ENCODE peak calls at places on chromosomes 12 and 14, in six cellular contexts. J is HepG2, W is GM12878, R is SK-N-SH, G is HCT116, E is K562. L is an unnamed sample.

GRCh38 chr12:88639361-88639760 is 59.1 kb upstream of the KITLG start:
- DNase-seq in J (no peak), W (no peak), R (no peak), G (no peak), E (no peak), L (no peak)

GRCh38 chr12:94798107-94798506 is 147.8 kb upstream of the TMCC3 start:
- DNase-seq in J (no peak), W (no peak), R (no peak), G (no peak), E (no peak), L (no peak)

GRCh38 chr12:16828891-16829290 is 222.9 kb upstream of the LMO3 start:
- DNase-seq in J (no peak), W (no peak), R (no peak), G (no peak), E (no peak), L (no peak)

GRCh38 chr14:100531591-100532121 is 55.6 kb downstream of the BEGAIN start:
- DNase-seq in J (no peak), W (no peak), R (peak; percentile 49), G (no peak), E (no peak), L (no peak)

GRCh38 chr12:68998036-68998435 is 65.1 kb upstream of the CPM start:
- DNase-seq in J (no peak), W (no peak), R (no peak), G (no peak), E (no peak), L (no peak)

GRCh38 chr14:89613260-89614008 is 196.4 kb upstream of the FOXN3 start:
- DNase-seq in J (no peak), W (no peak), R (no peak), G (no peak), E (no peak), L (no peak)

GRCh38 chr12:52870361-52871290 is 21.8 kb upstream of the KRT78 start:
- DNase-seq in J (peak; percentile 45), W (no peak), R (peak; percentile 84), G (no peak), E (peak; percentile 87), L (peak; percentile 85)

GRCh38 chr12:117084405-117085317 is 14.6 kb downstream of the TESC start:
- DNase-seq in J (peak; percentile 23), W (no peak), R (no peak), G (no peak), E (no peak), L (no peak)

GRCh38 chr12:66103011-66103913 is 27.3 kb downstream of the LLPH start:
- DNase-seq in J (no peak), W (no peak), R (no peak), G (peak; percentile 24), E (peak; percentile 12), L (no peak)

GRCh38 chr12:90098132-90098779 is 389.6 kb upstream of the ATP2B1 start:
- DNase-seq in J (no peak), W (no peak), R (no peak), G (no peak), E (no peak), L (no peak)

GRCh38 chr12:64608901-64609542 is 1.3 kb upstream of the RASSF3 start:
- DNase-seq in J (peak; percentile 58), W (peak; percentile 58), R (peak; percentile 48), G (peak; percentile 81), E (peak; percentile 70), L (peak; percentile 83)

GRCh38 chr12:87931764-87932163 is 97.4 kb downstream of the C12orf50 start:
- DNase-seq in J (no peak), W (no peak), R (no peak), G (no peak), E (no peak), L (no peak)

GRCh38 chr12:1806301-1807106 is 13.9 kb upstream of the LRTM2 start:
- DNase-seq in J (no peak), W (no peak), R (no peak), G (no peak), E (no peak), L (no peak)

GRCh38 chr12:53937596-53938275 is 895 bp upstream of the HOXC13 start:
- DNase-seq in J (no peak), W (no peak), R (no peak), G (no peak), E (no peak), L (no peak)

GRCh38 chr14:73059326-73059725 is 992 bp downstream of the RBM25 start:
- DNase-seq in J (peak; percentile 10), W (no peak), R (peak; percentile 43), G (no peak), E (peak; percentile 5), L (peak; percentile 35)

GRCh38 chr12:124432376-124432775 is 135.0 kb downstream of the NCOR2 start:
- DNase-seq in J (no peak), W (no peak), R (no peak), G (no peak), E (no peak), L (no peak)

GRCh38 chr12:130117256-130117655 is 45.0 kb upstream of the FZD10 start:
- DNase-seq in J (no peak), W (no peak), R (no peak), G (no peak), E (no peak), L (no peak)

GRCh38 chr12:130116791-130117190 is 45.5 kb upstream of the FZD10 start:
- DNase-seq in J (no peak), W (no peak), R (no peak), G (no peak), E (no peak), L (no peak)

GRCh38 chr12:130114952-130115351 is 47.3 kb upstream of the FZD10 start:
- DNase-seq in J (no peak), W (no peak), R (no peak), G (no peak), E (no peak), L (no peak)

GRCh38 chr12:130118181-130118580 is 44.1 kb upstream of the FZD10 start:
- DNase-seq in J (no peak), W (no peak), R (no peak), G (no peak), E (no peak), L (no peak)

DNA sequence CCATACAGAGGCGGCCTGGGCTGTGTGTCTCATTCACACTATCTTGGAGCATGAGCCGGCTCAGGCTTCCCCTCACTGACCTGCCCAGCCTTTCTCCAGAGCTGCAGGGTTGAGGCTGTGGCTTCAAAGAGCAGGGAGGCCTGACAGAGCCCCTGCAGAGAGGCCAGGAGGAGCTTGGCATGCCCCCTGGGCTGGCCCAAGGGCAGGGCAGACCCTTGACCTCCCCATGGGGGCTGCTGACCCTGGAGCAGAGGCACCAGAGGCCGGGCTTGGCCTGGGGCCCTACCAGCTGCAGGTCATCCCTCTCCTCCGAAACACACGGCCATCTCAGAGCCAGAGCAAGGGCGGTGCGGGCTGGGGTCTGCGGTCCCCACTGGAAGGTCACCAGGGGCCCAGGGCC is 46.6 kb upstream of the FZD10 start:
- DNase-seq in J (no peak), W (no peak), R (no peak), G (no peak), E (no peak), L (no peak)
- TF ChIP-seq JUND in J (no peak), W (no peak), R (no peak), G (no peak), E (no peak), L (no peak)

GRCh38 chr12:79115743-79116142 is 251.2 kb downstream of the SYT1 start:
- DNase-seq in J (no peak), W (no peak), R (no peak), G (no peak), E (no peak), L (no peak)

GRCh38 chr12:79125358-79125757 is 260.8 kb downstream of the SYT1 start:
- DNase-seq in J (no peak), W (no peak), R (no peak), G (no peak), E (no peak), L (no peak)

GRCh38 chr12:79119796-79120195 is 255.2 kb downstream of the SYT1 start:
- DNase-seq in J (no peak), W (no peak), R (no peak), G (no peak), E (no peak), L (peak; percentile 15)

GRCh38 chr12:79124385-79124784 is 259.8 kb downstream of the SYT1 start:
- DNase-seq in J (no peak), W (no peak), R (no peak), G (no peak), E (no peak), L (no peak)

DNA sequence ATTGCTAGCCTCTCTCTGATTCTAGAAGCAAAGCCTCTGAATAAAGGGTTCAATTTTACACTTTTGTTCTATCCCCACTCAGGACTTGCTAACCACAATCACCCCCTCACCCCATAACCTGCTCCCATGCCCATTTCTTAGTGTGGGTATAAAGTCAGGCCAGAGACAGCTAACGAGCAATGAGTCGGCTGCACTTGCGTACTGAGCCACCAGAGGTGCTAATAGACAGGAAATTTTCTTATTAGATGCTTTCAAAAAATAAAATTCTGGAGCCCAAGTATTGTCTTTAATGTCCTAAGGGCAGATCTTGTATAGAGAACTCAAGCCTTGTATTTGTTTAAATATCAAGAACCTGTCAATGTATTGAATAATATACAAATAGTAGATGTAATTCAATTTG is 256.9 kb downstream of the SYT1 start:
- DNase-seq in J (no peak), W (no peak), R (peak; percentile 19), G (peak; percentile 4), E (no peak), L (no peak)
- TF ChIP-seq JUND in J (no peak), W (no peak), R (no peak), G (no peak), E (no peak), L (no peak)

DNA sequence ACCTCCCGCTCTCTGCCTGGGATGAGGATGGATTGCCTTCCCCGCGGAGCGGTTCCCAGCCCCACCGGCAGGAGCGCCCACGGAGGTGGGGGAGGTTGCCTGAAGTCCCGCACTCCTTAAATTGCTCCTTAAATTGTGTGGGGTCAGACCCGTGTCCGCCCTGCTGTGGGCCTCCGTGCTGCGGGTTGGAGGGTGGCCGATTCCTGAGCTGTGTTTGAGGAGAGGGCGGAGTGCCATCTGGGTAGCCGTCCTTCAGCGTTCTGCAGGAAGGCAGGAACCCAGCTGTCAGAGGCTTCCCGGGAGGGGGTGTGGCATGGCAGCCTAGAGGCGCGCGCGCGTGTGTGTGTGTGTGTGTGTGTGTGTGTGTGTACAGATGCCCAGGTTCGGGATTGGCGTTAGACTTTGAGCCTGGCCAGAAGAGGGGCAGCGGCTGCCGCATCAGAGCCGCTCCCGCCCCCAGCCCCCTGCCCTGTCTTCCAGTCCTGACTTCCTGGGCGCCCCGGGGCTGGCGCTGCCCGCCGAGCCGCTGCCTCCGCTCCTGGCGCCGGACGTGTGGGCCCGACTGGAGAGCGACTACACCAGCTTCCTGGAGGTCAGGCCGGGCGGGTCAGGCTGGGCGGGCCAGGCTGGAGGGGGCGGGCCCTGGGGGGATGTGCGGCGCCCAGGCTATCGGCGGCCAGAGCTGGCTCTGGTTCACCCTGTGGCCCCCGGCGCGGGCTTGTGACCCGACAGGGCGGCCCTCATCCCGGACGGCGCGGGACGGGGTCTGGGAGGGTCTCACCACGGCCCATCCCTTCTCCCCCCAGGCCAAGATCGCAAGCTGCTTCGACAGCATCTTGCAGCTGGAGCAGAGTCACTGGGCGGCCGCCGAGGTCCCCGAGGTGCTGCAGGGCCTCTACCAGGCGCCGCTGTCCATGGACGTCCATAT is 9.2 kb downstream of the EXOC3L4 start:
- DNase-seq in J (peak; percentile 87), W (no peak), R (peak; percentile 86), G (no peak), E (no peak), L (peak; percentile 72)
- TF ChIP-seq JUND in J (peak; percentile 33), W (no peak), R (no peak), G (no peak), E (no peak), L (no peak)

DNA sequence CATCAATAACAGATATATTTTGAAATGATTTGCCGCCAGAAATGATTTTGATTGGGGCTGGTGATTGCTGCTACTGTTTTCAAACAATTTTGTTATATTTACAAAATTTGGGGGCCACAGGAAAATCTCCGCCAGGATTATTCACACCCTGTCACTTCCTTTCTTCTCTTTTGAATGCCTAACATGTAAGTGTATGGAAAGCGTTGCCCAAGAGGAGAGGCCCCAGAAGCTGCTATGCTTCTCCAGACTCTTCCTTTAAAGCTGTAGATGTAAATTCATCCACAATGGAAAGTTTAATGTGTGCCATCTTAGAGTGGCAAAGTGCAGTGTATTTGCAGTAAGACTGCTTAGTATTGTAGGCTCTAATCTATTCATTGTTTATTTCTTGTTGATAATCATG is 136.6 kb upstream of the LRIG3 start:
- DNase-seq in J (no peak), W (no peak), R (no peak), G (no peak), E (no peak), L (no peak)
- TF ChIP-seq JUND in J (no peak), W (no peak), R (no peak), G (no peak), E (no peak), L (no peak)

L was measured in T47D.